ENCODE peak calls at places on chromosomes 13 and 19, in ten cellular contexts. M, T, H, D, Z, C, V, J, S and I are unnamed samples.
A peak's percentile ranks its signal among the peaks of the same experiment; 100 is the strongest.

GRCh38 chr13:52010890-52011689 is at the start of gene ATP7B:
- DNase-seq in Z (peak; percentile 49), J (peak; percentile 68), C (no peak), V (no peak), M (no peak), D (peak; percentile 57), T (no peak), H (peak; percentile 34), S (peak; percentile 68), I (no peak)

GRCh38 chr19:39409207-39409885 is 2.7 kb downstream of the ZFP36 start:
- DNase-seq in H (peak; percentile 96), J (peak; percentile 97), Z (peak; percentile 61), V (no peak), C (peak; percentile 73), D (peak; percentile 75), M (peak; percentile 97), S (peak; percentile 96), T (peak; percentile 89), I (peak; percentile 91)

GRCh38 chr13:80379245-80379644 is 38.3 kb upstream of the SPRY2 start:
- DNase-seq in S (no peak), H (no peak), T (no peak), C (no peak), D (no peak), V (no peak), J (no peak), Z (no peak), M (no peak), I (no peak)

GRCh38 chr19:384801-385169 is 24.2 kb downstream of the C2CD4C start:
- DNase-seq in Z (no peak), M (no peak), V (no peak), S (no peak), H (no peak), C (no peak), J (no peak), D (no peak), T (no peak), I (no peak)

GRCh38 chr19:38429055-38429810 is 3.2 kb upstream of the RASGRP4 start:
- DNase-seq in V (no peak), D (no peak), H (no peak), C (no peak), S (no peak), Z (no peak), M (no peak), T (no peak), J (no peak), I (no peak)

GRCh38 chr13:98910501-98910951 is 67.3 kb downstream of the DOCK9 start:
- DNase-seq in H (no peak), T (no peak), Z (peak; percentile 7), M (no peak), V (no peak), C (no peak), S (no peak), J (no peak), D (no peak), I (no peak)

GRCh38 chr13:27926644-27927434 is 7.0 kb downstream of the PDX1 start:
- DNase-seq in H (no peak), Z (no peak), C (no peak), S (no peak), J (no peak), T (no peak), V (no peak), D (no peak), M (no peak), I (no peak)

GRCh38 chr19:19539738-19540703 is 2.0 kb downstream of the CILP2 start:
- DNase-seq in V (no peak), S (no peak), C (peak; percentile 81), T (no peak), J (peak; percentile 64), H (peak; percentile 72), Z (no peak), D (peak; percentile 93), M (peak; percentile 69), I (peak; percentile 60)

GRCh38 chr13:46578590-46578975 is 25.6 kb downstream of the LRCH1 start:
- DNase-seq in V (no peak), J (no peak), M (no peak), T (no peak), S (no peak), D (no peak), C (no peak), H (no peak), Z (no peak), I (no peak)

GRCh38 chr19:47280183-47280797 is 5.6 kb downstream of the INAFM1 start:
- DNase-seq in C (no peak), D (peak; percentile 51), M (peak; percentile 45), J (no peak), S (no peak), T (no peak), V (no peak), H (peak; percentile 55), Z (peak; percentile 42), I (no peak)

GRCh38 chr19:57282011-57282636 is 1.8 kb downstream of the ZNF460 start:
- DNase-seq in D (no peak), H (no peak), M (no peak), S (no peak), T (no peak), C (no peak), V (peak; percentile 57), Z (no peak), J (no peak), I (no peak)

GRCh38 chr19:10224337-10224736 is 6.8 kb downstream of the S1PR2 start:
- DNase-seq in T (no peak), D (no peak), H (no peak), C (no peak), Z (no peak), M (no peak), S (no peak), J (no peak), V (no peak), I (no peak)
- H3K36me3 ChIP-seq in T (no peaks in the 10 kb centered on the region), D (no peaks in the 10 kb centered on the region), H (no peaks in the 10 kb centered on the region), C (no peaks in the 10 kb centered on the region), Z (no peaks in the 10 kb centered on the region), M (peaks cover 17% of the 10 kb centered on the region), S (peaks cover 20% of the 10 kb centered on the region), J (peaks cover 7% of the 10 kb centered on the region), V (peaks cover 11% of the 10 kb centered on the region), I (no peaks in the 10 kb centered on the region)

GRCh38 chr13:30179547-30180256 is 127.6 kb downstream of the KATNAL1 start:
- DNase-seq in M (no peak), C (no peak), T (no peak), J (no peak), D (no peak), V (no peak), S (no peak), Z (no peak), H (no peak), I (no peak)

GRCh38 chr13:30181856-30182651 is 125.3 kb downstream of the KATNAL1 start:
- DNase-seq in C (no peak), J (no peak), V (no peak), S (no peak), Z (no peak), T (no peak), H (no peak), M (no peak), D (no peak), I (no peak)

GRCh38 chr13:30175166-30175565 is 132.2 kb downstream of the KATNAL1 start:
- DNase-seq in J (no peak), M (no peak), T (no peak), D (no peak), H (no peak), S (no peak), C (no peak), V (no peak), Z (no peak), I (no peak)

GRCh38 chr13:30173301-30173605 is 134.1 kb downstream of the KATNAL1 start:
- DNase-seq in S (no peak), H (no peak), Z (no peak), V (no peak), T (no peak), D (no peak), C (no peak), J (no peak), M (no peak), I (no peak)

GRCh38 chr13:30178976-30179375 is 128.4 kb downstream of the KATNAL1 start:
- DNase-seq in J (no peak), M (no peak), V (no peak), H (no peak), C (no peak), Z (no peak), D (no peak), T (no peak), S (no peak), I (no peak)
- H3K27ac ChIP-seq in J (no peak overlapping the region), M (no peak overlapping the region), V (no peak overlapping the region), H (no peak overlapping the region), C (no peak overlapping the region), Z (no peak overlapping the region), D (no peak overlapping the region), T (no peak overlapping the region), S (no peak overlapping the region), I (no peak overlapping the region)

GRCh38 chr13:90926459-90926858 is 421.0 kb upstream of the MIR17HG start:
- DNase-seq in H (no peak), T (no peak), D (no peak), C (no peak), V (no peak), J (no peak), Z (no peak), S (no peak), M (no peak), I (no peak)
- TF ChIP-seq EP300 in H (no peak), T (no peak), D (no peak), C (no peak), V (no peak), J (no peak), Z (no peak), S (no peak), M (no peak), I (no peak)

GRCh38 chr19:16659464-16659831 is 496 bp downstream of the SMIM7 start:
- DNase-seq in M (peak; percentile 26), V (no peak), T (no peak), H (no peak), S (no peak), C (no peak), Z (no peak), D (no peak), J (no peak), I (no peak)

GRCh38 chr19:16659832-16660708 is at the start of gene SMIM7:
- DNase-seq in Z (peak; percentile 97), T (peak; percentile 96), S (peak; percentile 99), J (peak; percentile 99), V (peak; percentile 98), C (peak; percentile 98), M (peak; percentile 99), H (peak; percentile 99), D (peak; percentile 99), I (peak; percentile 99)

GRCh38 chr19:16655727-16656126 is 4.2 kb downstream of the SMIM7 start:
- DNase-seq in V (no peak), J (no peak), S (no peak), H (no peak), Z (no peak), T (no peak), D (no peak), C (no peak), M (no peak), I (no peak)

GRCh38 chr19:16654621-16655020 is 5.3 kb downstream of the SMIM7 start:
- DNase-seq in D (no peak), J (no peak), M (no peak), C (no peak), T (no peak), Z (no peak), V (no peak), S (no peak), H (no peak), I (no peak)

GRCh38 chr19:16657384-16657783 is 2.6 kb downstream of the SMIM7 start:
- DNase-seq in D (no peak), V (no peak), J (no peak), S (no peak), T (no peak), Z (no peak), H (no peak), M (no peak), C (no peak), I (no peak)
- H3K36me3 ChIP-seq in D (peaks cover 39% of the 10 kb centered on the region), V (peaks cover 12% of the 10 kb centered on the region), J (peaks cover 36% of the 10 kb centered on the region), S (peaks cover 56% of the 10 kb centered on the region), T (peaks cover 24% of the 10 kb centered on the region), Z (peaks cover 27% of the 10 kb centered on the region), H (peaks cover 23% of the 10 kb centered on the region), M (peaks cover 62% of the 10 kb centered on the region), C (peaks cover 41% of the 10 kb centered on the region), I (no peaks in the 10 kb centered on the region)

GRCh38 chr13:109945206-109945960 is 159.0 kb upstream of the IRS2 start:
- DNase-seq in C (no peak), J (no peak), S (no peak), D (no peak), V (no peak), M (no peak), Z (no peak), H (no peak), T (no peak), I (no peak)
- H3K27ac ChIP-seq in C (no peak overlapping the region), J (no peak overlapping the region), S (no peak overlapping the region), D (no peak overlapping the region), V (no peak overlapping the region), M (no peak overlapping the region), Z (no peak overlapping the region), H (no peak overlapping the region), T (no peak overlapping the region), I (no peak overlapping the region)